ENCODE peak calls at places on chromosome 14, in four cellular contexts. P, Z, D and F are unnamed samples.

GRCh38 chr14:52949711-52950409 is 990 bp downstream of the FERMT2 start:
- DNase-seq in D (peak), P (no peak), Z (no peak), F (no peak)

GRCh38 chr14:64465208-64465821 is at the start of gene AKAP5:
- DNase-seq in P (peak), D (peak), Z (peak), F (peak)

GRCh38 chr14:81406863-81407262 is 6.7 kb upstream of the STON2 start:
- DNase-seq in D (no peak), P (no peak), Z (no peak), F (no peak)

GRCh38 chr14:28482644-28483043 is 283.9 kb upstream of the FOXG1 start:
- DNase-seq in P (no peak), D (no peak), Z (no peak), F (no peak)

GRCh38 chr14:101395779-101396178 is 165.5 kb upstream of the DIO3 start:
- DNase-seq in Z (no peak), P (no peak), D (no peak), F (no peak)

GRCh38 chr14:90893028-90893427 is 76.8 kb upstream of the TTC7B start:
- DNase-seq in D (no peak), P (no peak), Z (no peak), F (no peak)

GRCh38 chr14:35401853-35402252 is 2.7 kb downstream of the NFKBIA start:
- DNase-seq in Z (peak), P (no peak), D (no peak), F (no peak)

GRCh38 chr14:96903444-96904023 is 106.4 kb downstream of the VRK1 start:
- DNase-seq in P (no peak), Z (no peak), D (no peak), F (no peak)

GRCh38 chr14:30928462-30928861 is 54.1 kb downstream of the COCH start:
- DNase-seq in D (no peak), P (no peak), Z (no peak), F (no peak)

GRCh38 chr14:50875359-50876090 is 3.7 kb downstream of the ABHD12B start:
- DNase-seq in Z (no peak), P (peak), D (no peak), F (no peak)